ENCODE peak calls at places on chromosomes 6 and 20, in six cellular contexts. U is A549; M is A172; Z is D341Med; C is effector CD4-positive, alpha-beta T cell; T is activated CD4-positive, alpha-beta T cell treated with anti-CD3 and anti-CD28 coated beads, Interleukin-2, amount 10 ng/mL, durations not matched to agents 7 days and 5 days. O is an unnamed sample.

GRCh38 chr20:62887147-62887859 is 25.7 kb upstream of the TCFL5 start:
- DNase-seq in U (no peak), M (peak), Z (no peak), C (no peak), T (peak), O (peak)

GRCh38 chr6:28336284-28337024 is 506 bp upstream of the ZSCAN31 start:
- DNase-seq in U (no peak), M (peak), Z (no peak), C (no peak), T (no peak), O (peak)

GRCh38 chr20:14820771-14821170 is 483.4 kb upstream of the FLRT3 start:
- DNase-seq in U (no peak), M (no peak), Z (peak), C (no peak), T (no peak), O (no peak)

GRCh38 chr20:41248371-41249024 is 69.0 kb downstream of the ZHX3 start:
- DNase-seq in U (no peak), M (no peak), Z (no peak), C (no peak), T (no peak), O (no peak)

GRCh38 chr6:27601668-27602254 is 128.9 kb upstream of the ZNF184 start:
- DNase-seq in U (no peak), M (no peak), Z (no peak), C (no peak), T (no peak), O (no peak)

GRCh38 chr6:68746376-68746775 is 111.3 kb downstream of the ADGRB3 start:
- DNase-seq in U (no peak), M (no peak), Z (no peak), C (no peak), T (no peak), O (no peak)

GRCh38 chr20:62818592-62819493 is 2.0 kb downstream of the COL9A3 start:
- DNase-seq in U (no peak), M (peak), Z (no peak), C (no peak), T (no peak), O (no peak)

GRCh38 chr6:37029249-37029959 is 23.9 kb downstream of the FGD2 start:
- DNase-seq in U (peak), M (peak), Z (peak), C (no peak), T (peak), O (peak)

GRCh38 chr6:131754715-131755567 is 44.1 kb upstream of the CTAGE9 start:
- DNase-seq in U (no peak), M (no peak), Z (no peak), C (no peak), T (no peak), O (no peak)

GRCh38 chr20:36575066-36575743 is 1.8 kb downstream of the TGIF2 start:
- DNase-seq in U (peak), M (peak), Z (peak), C (no peak), T (peak), O (peak)

GRCh38 chr6:6916598-6916997 is 191.2 kb upstream of the RREB1 start:
- DNase-seq in U (no peak), M (no peak), Z (no peak), C (no peak), T (no peak), O (no peak)

GRCh38 chr6:31680841-31681671 is at the start of gene LY6G5C:
- DNase-seq in U (peak), M (peak), Z (peak), C (peak), T (peak), O (peak)

GRCh38 chr6:10312445-10312844 is 102.4 kb downstream of the TFAP2A start:
- DNase-seq in U (no peak), M (no peak), Z (no peak), C (no peak), T (no peak), O (no peak)

GRCh38 chr6:99289701-99290100 is 59.8 kb downstream of the FAXC start:
- DNase-seq in U (no peak), M (no peak), Z (no peak), C (no peak), T (no peak), O (no peak)

GRCh38 chr6:157020398-157021266 is 243.5 kb downstream of the ARID1B start:
- DNase-seq in U (peak), M (peak), Z (peak), C (peak), T (peak), O (peak)

GRCh38 chr6:131916847-131917246 is 34.3 kb downstream of the CCN2 start:
- DNase-seq in U (no peak), M (no peak), Z (no peak), C (no peak), T (no peak), O (no peak)

GRCh38 chr6:11209941-11210340 is 22.5 kb downstream of the NEDD9 start:
- DNase-seq in U (no peak), M (peak), Z (no peak), C (no peak), T (no peak), O (no peak)

GRCh38 chr6:87274660-87275273 is 47.6 kb upstream of the SMIM8 start:
- DNase-seq in U (no peak), M (peak), Z (no peak), C (no peak), T (no peak), O (no peak)

GRCh38 chr6:26268659-26269402 is 96.2 kb upstream of the BTN3A2 start:
- DNase-seq in U (no peak), M (peak), Z (no peak), C (no peak), T (no peak), O (peak)

GRCh38 chr6:31876357-31876756 is 2.4 kb downstream of the SLC44A4 start:
- DNase-seq in U (no peak), M (no peak), Z (no peak), C (no peak), T (no peak), O (no peak)

GRCh38 chr20:4465855-4466545 is 255.7 kb upstream of the PRND start:
- DNase-seq in U (no peak), M (no peak), Z (no peak), C (no peak), T (no peak), O (no peak)

GRCh38 chr6:145018027-145018426 is 717.3 kb downstream of the EPM2A start:
- DNase-seq in U (no peak), M (no peak), Z (no peak), C (no peak), T (no peak), O (no peak)

GRCh38 chr20:33675127-33675954 is 1.1 kb upstream of the NECAB3 start:
- DNase-seq in U (no peak), M (no peak), Z (no peak), C (no peak), T (no peak), O (no peak)

GRCh38 chr6:158519354-158519753 is 40.5 kb upstream of the TMEM181 start:
- DNase-seq in U (no peak), M (no peak), Z (peak), C (no peak), T (no peak), O (peak)

O was measured in DND-41.